ENCODE peak calls at places on chromosome 18, in six cellular contexts. One of them, this sample, is unnamed.

GRCh38 chr18:12079504-12080237 is 14.0 kb upstream of the ANKRD62 start:
- DNase-seq in mesothelial cell of epicardium: peak; percentile 53
- DNase-seq in frontal cortex: no peak
- DNase-seq in upper lobe of right lung: no peak
- DNase-seq in tibial artery: no peak
- DNase-seq in bronchial epithelial cell: no peak
- DNase-seq in this sample: no peak

GRCh38 chr18:7645756-7646155 is 78.6 kb downstream of the PTPRM start:
- DNase-seq in mesothelial cell of epicardium: no peak
- DNase-seq in frontal cortex: no peak
- DNase-seq in bronchial epithelial cell: no peak
- DNase-seq in upper lobe of right lung: no peak
- DNase-seq in tibial artery: no peak
- DNase-seq in this sample: peak; percentile 60

GRCh38 chr18:3806656-3807055 is 356.7 kb downstream of the TGIF1 start:
- DNase-seq in tibial artery: no peak
- DNase-seq in bronchial epithelial cell: no peak
- DNase-seq in mesothelial cell of epicardium: no peak
- DNase-seq in frontal cortex: no peak
- DNase-seq in upper lobe of right lung: no peak
- DNase-seq in this sample: no peak

GRCh38 chr18:67694787-67695186 is 178.3 kb upstream of the DSEL start:
- DNase-seq in frontal cortex: no peak
- DNase-seq in upper lobe of right lung: no peak
- DNase-seq in tibial artery: no peak
- DNase-seq in bronchial epithelial cell: peak; percentile 19
- DNase-seq in mesothelial cell of epicardium: no peak
- DNase-seq in this sample: no peak

GRCh38 chr18:49360582-49360981 is 99.9 kb downstream of the DYM start:
- DNase-seq in tibial artery: no peak
- DNase-seq in bronchial epithelial cell: no peak
- DNase-seq in upper lobe of right lung: no peak
- DNase-seq in frontal cortex: no peak
- DNase-seq in mesothelial cell of epicardium: no peak
- DNase-seq in this sample: no peak

GRCh38 chr18:21167641-21168372 is 56.2 kb upstream of the ROCK1 start:
- DNase-seq in bronchial epithelial cell: peak; percentile 49
- DNase-seq in frontal cortex: no peak
- DNase-seq in mesothelial cell of epicardium: no peak
- DNase-seq in upper lobe of right lung: no peak
- DNase-seq in tibial artery: no peak
- DNase-seq in this sample: peak; percentile 37

GRCh38 chr18:73201940-73202339 is 334.2 kb upstream of the NETO1 start:
- DNase-seq in mesothelial cell of epicardium: no peak
- DNase-seq in tibial artery: no peak
- DNase-seq in bronchial epithelial cell: peak; percentile 51
- DNase-seq in frontal cortex: no peak
- DNase-seq in upper lobe of right lung: no peak
- DNase-seq in this sample: no peak

GRCh38 chr18:58584219-58585127 is 44.4 kb downstream of the ALPK2 start:
- DNase-seq in bronchial epithelial cell: no peak
- DNase-seq in upper lobe of right lung: no peak
- DNase-seq in mesothelial cell of epicardium: peak; percentile 10
- DNase-seq in tibial artery: no peak
- DNase-seq in frontal cortex: no peak
- DNase-seq in this sample: no peak

GRCh38 chr18:21074336-21075323 is 37.0 kb downstream of the ROCK1 start:
- DNase-seq in mesothelial cell of epicardium: no peak
- DNase-seq in tibial artery: no peak
- DNase-seq in frontal cortex: no peak
- DNase-seq in upper lobe of right lung: no peak
- DNase-seq in bronchial epithelial cell: peak; percentile 74
- DNase-seq in this sample: no peak

GRCh38 chr18:61308795-61309393 is 24.3 kb upstream of the CDH20 start:
- DNase-seq in tibial artery: no peak
- DNase-seq in upper lobe of right lung: no peak
- DNase-seq in bronchial epithelial cell: no peak
- DNase-seq in frontal cortex: peak; percentile 13
- DNase-seq in mesothelial cell of epicardium: no peak
- DNase-seq in this sample: no peak

GRCh38 chr18:78883501-78883900 is 96.1 kb upstream of the SALL3 start:
- DNase-seq in mesothelial cell of epicardium: no peak
- DNase-seq in upper lobe of right lung: no peak
- DNase-seq in frontal cortex: no peak
- DNase-seq in bronchial epithelial cell: no peak
- DNase-seq in tibial artery: peak; percentile 32
- DNase-seq in this sample: no peak

GRCh38 chr18:46321954-46322353 is 217.8 kb downstream of the HAUS1 start:
- DNase-seq in tibial artery: no peak
- DNase-seq in mesothelial cell of epicardium: no peak
- DNase-seq in frontal cortex: no peak
- DNase-seq in upper lobe of right lung: no peak
- DNase-seq in bronchial epithelial cell: peak; percentile 86
- DNase-seq in this sample: no peak

GRCh38 chr18:54250846-54251251 is 18.5 kb upstream of the POLI start:
- DNase-seq in mesothelial cell of epicardium: no peak
- DNase-seq in tibial artery: no peak
- DNase-seq in frontal cortex: no peak
- DNase-seq in upper lobe of right lung: no peak
- DNase-seq in bronchial epithelial cell: peak; percentile 62
- DNase-seq in this sample: no peak

GRCh38 chr18:24016643-24017042 is 2.1 kb downstream of the TTC39C start:
- DNase-seq in tibial artery: no peak
- DNase-seq in bronchial epithelial cell: peak; percentile 64
- DNase-seq in frontal cortex: no peak
- DNase-seq in upper lobe of right lung: no peak
- DNase-seq in mesothelial cell of epicardium: no peak
- DNase-seq in this sample: no peak

GRCh38 chr18:79684283-79684631 is 4.7 kb downstream of the CTDP1 start:
- DNase-seq in mesothelial cell of epicardium: no peak
- DNase-seq in bronchial epithelial cell: no peak
- DNase-seq in frontal cortex: no peak
- DNase-seq in upper lobe of right lung: no peak
- DNase-seq in tibial artery: no peak
- DNase-seq in this sample: no peak